ENCODE peak calls at places on chromosome 3, in ten cellular contexts. Y is mesenchymal stem cell; F is uterus; Z is ovary; R is breast epithelium; N is mammary epithelial cell; G is right atrium auricular region; C is small intestine; O is PC-3; L is CD8-positive, alpha-beta T cell. T is an unnamed sample.

GRCh38 chr3:156548041-156548687 is 6.8 kb downstream of the SSR3 start:
- DNase-seq in G (no peak), Y (peak; percentile 45), R (no peak), F (no peak), O (no peak), C (no peak), L (no peak), N (peak; percentile 18), Z (no peak), T (no peak)

GRCh38 chr3:125240496-125240895 is 27.9 kb upstream of the SLC12A8 start:
- DNase-seq in O (no peak), G (no peak), L (no peak), Y (peak; percentile 43), Z (no peak), C (no peak), F (no peak), R (no peak), N (no peak), T (no peak)

GRCh38 chr3:127655641-127656040 is 17.1 kb upstream of the ABTB1 start:
- DNase-seq in F (no peak), N (no peak), C (no peak), R (no peak), L (no peak), O (peak; percentile 54), Y (peak; percentile 47), Z (no peak), G (no peak), T (peak; percentile 83)

GRCh38 chr3:35665390-35666055 is 26.2 kb downstream of the ARPP21 start:
- DNase-seq in N (no peak), R (no peak), O (peak; percentile 46), Y (no peak), C (no peak), F (no peak), L (no peak), Z (no peak), G (no peak), T (no peak)

GRCh38 chr3:63687569-63688233 is 35.2 kb downstream of the SNTN start:
- DNase-seq in O (no peak), L (no peak), R (no peak), G (no peak), Y (no peak), Z (no peak), F (no peak), N (no peak), C (no peak), T (no peak)

GRCh38 chr3:185585523-185585861 is 603 bp upstream of the SENP2 start:
- DNase-seq in Y (no peak), Z (no peak), C (peak; percentile 77), L (no peak), N (no peak), G (no peak), O (no peak), R (no peak), F (no peak), T (no peak)

GRCh38 chr3:38507120-38507519 is 11.0 kb downstream of the EXOG start:
- DNase-seq in F (no peak), L (no peak), Y (no peak), N (no peak), Z (no peak), G (no peak), O (no peak), C (no peak), R (no peak), T (no peak)

GRCh38 chr3:128330301-128330845 is 136.3 kb downstream of the DNAJB8 start:
- DNase-seq in L (no peak), N (no peak), R (peak; percentile 40), Y (no peak), O (no peak), G (no peak), Z (no peak), C (no peak), F (no peak), T (peak; percentile 41)

GRCh38 chr3:35385271-35385670 is 254.1 kb upstream of the ARPP21 start:
- DNase-seq in C (no peak), O (no peak), G (no peak), F (no peak), Y (no peak), Z (no peak), L (no peak), R (no peak), N (no peak), T (no peak)

GRCh38 chr3:53223025-53223424 is 32.8 kb downstream of the TKT start:
- DNase-seq in F (no peak), G (no peak), N (no peak), O (no peak), Y (no peak), R (no peak), Z (no peak), L (no peak), C (no peak), T (peak; percentile 37)

GRCh38 chr3:83843716-83844115 is 1115.1 kb upstream of the CADM2 start:
- DNase-seq in F (no peak), G (no peak), O (peak; percentile 46), R (no peak), Z (no peak), L (no peak), N (no peak), Y (no peak), C (no peak), T (no peak)

GRCh38 chr3:59191651-59192050 is 141.8 kb upstream of the CFAP20DC start:
- DNase-seq in L (no peak), Y (no peak), C (no peak), Z (no peak), G (no peak), R (no peak), O (no peak), F (no peak), N (peak; percentile 34), T (no peak)
- H3K9me3 ChIP-seq in L (no peaks in the 10 kb centered on the region), Y (no peaks in the 10 kb centered on the region), C (no peaks in the 10 kb centered on the region), Z (no peaks in the 10 kb centered on the region), G (no peaks in the 10 kb centered on the region), R (no peaks in the 10 kb centered on the region), O (no peaks in the 10 kb centered on the region), F (no peaks in the 10 kb centered on the region), N (no peaks in the 10 kb centered on the region), T (no peaks in the 10 kb centered on the region)

GRCh38 chr3:48655586-48655985 is 7.1 kb downstream of the CELSR3 start:
- DNase-seq in F (no peak), Y (no peak), L (peak; percentile 76), N (no peak), Z (no peak), O (no peak), C (no peak), R (no peak), G (no peak), T (no peak)

GRCh38 chr3:48652923-48653715 is 9.6 kb downstream of the CELSR3 start:
- DNase-seq in G (no peak), F (no peak), L (no peak), O (no peak), N (no peak), Z (no peak), R (no peak), C (no peak), Y (no peak), T (no peak)

GRCh38 chr3:48655063-48655462 is 7.6 kb downstream of the CELSR3 start:
- DNase-seq in G (no peak), F (no peak), O (no peak), Y (no peak), L (no peak), C (no peak), Z (no peak), N (no peak), R (no peak), T (no peak)

GRCh38 chr3:48656061-48656840 is 6.4 kb downstream of the CELSR3 start:
- DNase-seq in F (peak; percentile 80), Y (peak; percentile 42), C (peak; percentile 77), N (peak; percentile 74), Z (peak; percentile 90), G (peak; percentile 77), R (peak; percentile 76), O (no peak), L (peak; percentile 90), T (peak; percentile 99)

GRCh38 chr3:48656841-48657281 is 5.8 kb downstream of the CELSR3 start:
- DNase-seq in N (no peak), F (no peak), G (no peak), Z (no peak), O (no peak), R (no peak), Y (no peak), L (peak; percentile 62), C (no peak), T (no peak)
- H3K4me3 ChIP-seq in N (no peak overlapping the region), F (peak overlapping the region; percentile 40), G (peak overlapping the region; percentile 69), Z (peak overlapping the region; percentile 53), O (no peak overlapping the region), R (peak overlapping the region; percentile 70), Y (peak overlapping the region; percentile 65), L (peak overlapping the region; percentile 83), C (no peak overlapping the region), T (peak overlapping the region; percentile 70)

DNA sequence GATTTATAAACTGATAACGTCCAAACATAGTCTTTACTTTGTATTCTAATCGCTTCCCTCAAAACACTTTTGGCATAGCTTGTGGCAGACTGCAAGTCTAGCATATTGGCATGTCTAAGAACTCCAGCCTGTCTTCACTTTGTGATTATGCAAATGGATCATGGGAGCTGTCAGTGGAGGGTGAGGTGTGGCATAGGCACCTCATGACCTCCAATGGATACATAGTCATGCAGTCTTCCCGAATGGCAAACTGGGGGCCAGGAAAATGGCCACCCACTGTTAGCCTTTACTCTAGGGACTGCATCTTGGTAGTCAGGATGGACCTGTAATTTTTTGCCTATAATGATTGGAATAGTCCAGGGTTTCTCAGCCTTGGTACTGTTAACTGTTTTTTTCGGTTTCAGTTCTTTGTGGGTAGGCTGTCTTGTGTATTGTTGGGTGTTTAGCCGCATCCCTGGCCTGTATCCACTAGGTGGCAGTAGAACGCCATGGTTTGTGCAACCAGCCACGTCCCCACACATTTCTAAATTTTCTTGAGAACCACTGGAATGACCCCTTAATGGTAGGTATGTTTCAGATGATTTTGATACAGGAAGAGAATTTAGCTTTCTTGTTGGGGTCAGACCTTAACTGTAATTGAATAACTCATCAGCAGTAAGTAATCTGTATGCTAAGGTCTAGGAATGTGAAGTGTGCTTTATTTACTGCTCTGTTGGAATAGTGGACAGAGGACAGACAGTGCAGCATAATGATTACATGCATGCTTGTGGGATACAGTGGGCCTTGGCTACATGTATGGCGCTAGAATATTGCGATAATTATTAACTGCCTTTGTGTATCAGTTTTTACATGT is 24.6 kb upstream of the GPR171 start:
- DNase-seq in Z (peak; percentile 77), O (peak; percentile 81), Y (peak; percentile 90), L (peak; percentile 73), N (peak; percentile 60), R (peak; percentile 64), G (peak; percentile 78), F (peak; percentile 78), C (peak; percentile 77), T (peak; percentile 71)
- H3K4me1 ChIP-seq in Z (peaks cover 3% of the 10 kb centered on the region), O (peaks cover 31% of the 10 kb centered on the region), Y (peaks cover 7% of the 10 kb centered on the region), L (peaks cover 16% of the 10 kb centered on the region), N (peaks cover 27% of the 10 kb centered on the region), R (no peaks in the 10 kb centered on the region), G (peaks cover 16% of the 10 kb centered on the region), F (no peaks in the 10 kb centered on the region), C (no peaks in the 10 kb centered on the region), T (peaks cover 32% of the 10 kb centered on the region)

GRCh38 chr3:9762871-9763270 is 6.9 kb downstream of the CAMK1 start:
- DNase-seq in Z (no peak), C (no peak), F (no peak), Y (no peak), N (no peak), O (no peak), L (no peak), G (no peak), R (no peak), T (peak; percentile 23)
- H3K9me3 ChIP-seq in Z (no peaks in the 10 kb centered on the region), C (no peaks in the 10 kb centered on the region), F (no peaks in the 10 kb centered on the region), Y (no peaks in the 10 kb centered on the region), N (no peaks in the 10 kb centered on the region), O (no peaks in the 10 kb centered on the region), L (no peaks in the 10 kb centered on the region), G (no peaks in the 10 kb centered on the region), R (no peaks in the 10 kb centered on the region), T (no peaks in the 10 kb centered on the region)